ENCODE peak calls at places on chromosomes 7 and 10, in seven cellular contexts. C, K, U, T, P, F and O are unnamed samples.

GRCh38 chr10:73406863-73407262 is 7.0 kb downstream of the ANXA7 start:
- DNase-seq in T (no peak), U (no peak), P (no peak), K (no peak), F (no peak), C (peak), O (no peak)

GRCh38 chr7:46209611-46210170 is 288.6 kb upstream of the IGFBP3 start:
- DNase-seq in U (no peak), T (no peak), C (no peak), F (no peak), P (no peak), K (no peak), O (no peak)

GRCh38 chr10:132865236-132865635 is 77.1 kb downstream of the CFAP46 start:
- DNase-seq in U (no peak), P (no peak), T (peak), F (no peak), K (no peak), C (peak), O (no peak)

GRCh38 chr7:129405527-129405926 is 28.7 kb upstream of the STRIP2 start:
- DNase-seq in F (no peak), C (no peak), U (no peak), K (no peak), T (no peak), P (no peak), O (no peak)

GRCh38 chr7:124779194-124779593 is 13.6 kb upstream of the GPR37 start:
- DNase-seq in U (no peak), T (no peak), F (no peak), K (no peak), C (no peak), P (no peak), O (no peak)

GRCh38 chr10:101840741-101841453 is 2.7 kb downstream of the KCNIP2 start:
- DNase-seq in U (peak), P (peak), T (peak), K (peak), C (peak), F (peak), O (peak)

GRCh38 chr7:73717991-73718405 is 1.5 kb downstream of the STX1A start:
- DNase-seq in U (peak), C (no peak), K (peak), T (no peak), P (no peak), F (peak), O (no peak)

GRCh38 chr10:80468002-80468401 is 13.9 kb downstream of the TSPAN14 start:
- DNase-seq in C (peak), P (no peak), U (peak), K (peak), F (peak), T (peak), O (no peak)

GRCh38 chr10:132591166-132591971 is 53.8 kb downstream of the INPP5A start:
- DNase-seq in C (peak), T (peak), F (peak), P (peak), U (no peak), K (no peak), O (no peak)

GRCh38 chr7:18552311-18552916 is 56.9 kb downstream of the HDAC9 start:
- DNase-seq in K (no peak), C (no peak), U (no peak), P (no peak), F (no peak), T (no peak), O (no peak)

GRCh38 chr7:2796358-2797352 is 47.5 kb downstream of the GNA12 start:
- DNase-seq in K (no peak), U (no peak), T (peak), F (no peak), C (no peak), P (no peak), O (peak)

GRCh38 chr10:126734957-126735356 is 64.5 kb upstream of the C10orf90 start:
- DNase-seq in U (no peak), K (no peak), F (no peak), P (no peak), T (no peak), C (no peak), O (no peak)

GRCh38 chr10:78316451-78316931 is 282.8 kb downstream of the RPS24 start:
- DNase-seq in U (no peak), P (no peak), T (no peak), K (no peak), C (no peak), F (no peak), O (no peak)

GRCh38 chr10:86734209-86734988 is 22.0 kb upstream of the BMPR1A start:
- DNase-seq in C (no peak), T (no peak), P (no peak), K (no peak), U (no peak), F (no peak), O (no peak)

GRCh38 chr7:27641576-27642230 is 21.0 kb downstream of the HIBADH start:
- DNase-seq in U (no peak), C (no peak), K (no peak), T (no peak), F (no peak), P (no peak), O (no peak)

GRCh38 chr10:62109532-62110293 is 158.9 kb downstream of the RTKN2 start:
- DNase-seq in F (no peak), P (no peak), K (peak), U (no peak), C (no peak), T (no peak), O (no peak)

GRCh38 chr10:91208645-91209044 is 11.8 kb upstream of the PCGF5 start:
- DNase-seq in P (no peak), K (no peak), F (no peak), T (no peak), U (no peak), C (no peak), O (no peak)

GRCh38 chr7:4500812-4501211 is 181.3 kb upstream of the FOXK1 start:
- DNase-seq in K (no peak), U (no peak), F (no peak), P (no peak), T (no peak), C (no peak), O (no peak)

GRCh38 chr10:25818751-25819150 is 115.3 kb upstream of the MYO3A start:
- DNase-seq in K (no peak), P (no peak), F (no peak), C (no peak), U (no peak), T (no peak), O (no peak)

GRCh38 chr7:134126937-134127848 is at the start of gene LRGUK:
- DNase-seq in U (peak), K (peak), C (peak), T (peak), F (peak), P (peak), O (peak)

GRCh38 chr10:113679463-113680171 is at the start of gene CASP7:
- DNase-seq in C (peak), U (peak), F (peak), T (peak), P (peak), K (peak), O (peak)

GRCh38 chr10:113683300-113683699 is 3.6 kb downstream of the CASP7 start:
- DNase-seq in T (no peak), P (no peak), U (no peak), K (no peak), C (no peak), F (no peak), O (no peak)

GRCh38 chr10:113680172-113681111 is 730 bp downstream of the CASP7 start:
- DNase-seq in K (peak), F (peak), U (no peak), C (peak), T (peak), P (peak), O (peak)

GRCh38 chr10:113686028-113686427 is 6.3 kb downstream of the CASP7 start:
- DNase-seq in P (no peak), F (no peak), K (no peak), C (no peak), U (no peak), T (no peak), O (no peak)

GRCh38 chr10:113681533-113682470 is 2.1 kb downstream of the CASP7 start:
- DNase-seq in F (no peak), U (no peak), T (no peak), P (no peak), C (no peak), K (no peak), O (no peak)
- H3K27ac ChIP-seq in F (no peak), U (peak), T (no peak), P (no peak), C (no peak), K (no peak), O (no peak)

GRCh38 chr7:100099452-100099851 is 1.7 kb downstream of the MCM7 start:
- DNase-seq in U (no peak), T (no peak), F (no peak), P (no peak), C (no peak), K (no peak), O (no peak)
- H3K27ac ChIP-seq in U (peak), T (peak), F (no peak), P (peak), C (no peak), K (no peak), O (no peak)

GRCh38 chr7:13034693-13035092 is 347.3 kb downstream of the ARL4A start:
- DNase-seq in C (no peak), K (no peak), T (no peak), P (no peak), F (no peak), U (no peak), O (no peak)
- H3K27ac ChIP-seq in C (no peak), K (no peak), T (no peak), P (no peak), F (no peak), U (no peak), O (no peak)

GRCh38 chr10:113986316-113986715 is 57.4 kb upstream of the ADRB1 start:
- DNase-seq in U (no peak), F (no peak), P (no peak), K (no peak), C (no peak), T (no peak), O (no peak)

GRCh38 chr10:113982745-113983144 is 60.9 kb upstream of the ADRB1 start:
- DNase-seq in U (no peak), F (peak), K (peak), T (no peak), C (peak), P (peak), O (no peak)

GRCh38 chr10:113985342-113985844 is 58.3 kb upstream of the ADRB1 start:
- DNase-seq in F (no peak), C (no peak), K (no peak), U (no peak), T (no peak), P (no peak), O (no peak)

GRCh38 chr10:113982296-113982695 is 61.4 kb upstream of the ADRB1 start:
- DNase-seq in F (no peak), T (no peak), U (no peak), C (no peak), P (no peak), K (no peak), O (no peak)

GRCh38 chr10:113983552-113983951 is 60.1 kb upstream of the ADRB1 start:
- DNase-seq in P (no peak), F (no peak), U (no peak), T (no peak), K (peak), C (no peak), O (no peak)
- H3K27ac ChIP-seq in P (no peak), F (peak), U (no peak), T (no peak), K (no peak), C (peak), O (no peak)

DNA sequence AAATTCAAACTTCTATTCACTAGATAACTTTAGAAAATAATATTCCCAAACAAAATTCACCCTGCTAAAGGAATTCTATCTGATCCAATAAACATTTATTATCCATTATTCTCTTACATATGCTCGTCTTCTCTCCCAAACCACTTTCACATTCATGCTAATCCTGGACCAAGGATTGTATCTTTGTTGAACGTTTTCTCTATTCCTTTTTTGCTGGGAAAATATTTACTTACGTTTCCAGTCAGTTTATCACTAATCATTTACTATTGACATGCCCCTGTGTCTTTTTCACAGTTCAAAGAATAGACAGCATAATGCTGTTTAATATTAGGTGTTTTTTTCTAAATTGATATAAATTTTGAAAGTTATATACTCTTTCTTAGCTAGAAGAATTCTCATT is 3.2 kb downstream of the TEX47 start:
- DNase-seq in U (no peak), P (no peak), K (no peak), C (no peak), T (no peak), F (no peak), O (no peak)
- H3K27ac ChIP-seq in U (no peak), P (no peak), K (no peak), C (no peak), T (no peak), F (no peak), O (no peak)

DNA sequence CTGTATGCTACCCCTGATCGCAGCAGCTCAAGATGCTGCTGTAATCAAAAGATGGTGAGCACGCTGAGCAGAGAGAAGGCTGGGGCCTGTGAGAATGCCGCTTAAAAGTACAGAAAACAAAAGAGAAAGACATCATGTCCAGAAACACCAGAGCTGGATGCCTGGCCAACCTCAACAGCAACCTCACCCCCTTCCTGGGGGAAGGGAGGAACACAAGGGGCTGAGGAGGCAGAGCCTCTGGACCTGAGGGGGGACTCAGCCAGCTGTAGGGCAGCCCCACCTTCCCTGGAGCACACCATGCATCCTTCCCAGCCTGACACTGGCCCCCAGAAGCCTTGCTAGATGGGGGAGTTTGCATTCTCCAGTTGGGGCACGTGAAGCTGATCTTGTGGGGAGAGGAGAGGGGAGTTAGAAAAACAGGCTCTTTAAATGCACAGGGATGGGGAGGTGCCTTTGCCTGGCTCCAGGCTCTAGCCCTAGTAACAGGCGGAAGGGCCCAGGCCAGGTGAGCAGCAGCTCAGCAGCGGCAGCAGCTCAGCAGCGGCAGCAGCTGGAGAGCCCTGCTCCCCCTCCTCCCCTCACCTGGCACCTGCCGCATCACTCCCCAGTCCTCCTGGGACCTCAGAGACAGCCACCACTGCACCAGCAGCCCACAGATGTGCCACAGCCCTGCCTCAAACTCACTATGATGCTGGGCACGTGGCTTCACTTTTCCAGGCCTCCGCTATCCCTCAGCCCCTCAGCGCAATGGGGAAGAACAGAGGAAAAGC is 156.3 kb downstream of the NEURL1 start:
- DNase-seq in U (no peak), P (no peak), F (no peak), T (no peak), K (peak), C (no peak), O (no peak)
- H3K27ac ChIP-seq in U (no peak), P (peak), F (no peak), T (peak), K (no peak), C (peak), O (no peak)